ENCODE peak calls at places on chromosomes 1 and 21, in four cellular contexts. X is K562, N is Panc1, A is HepG2. C is an unnamed sample.

GRCh38 chr1:19979494-19979977 is at the start of gene PLA2G2A:
- DNase-seq in A (peak; percentile 15), X (no peak), N (no peak), C (no peak)

GRCh38 chr1:188006354-188006753 is 1177.6 kb downstream of the PLA2G4A start:
- DNase-seq in N (no peak), A (no peak), X (no peak), C (no peak)

GRCh38 chr1:84377480-84378095 is 20.7 kb upstream of the DNASE2B start:
- DNase-seq in X (peak; percentile 35), A (no peak), N (no peak), C (no peak)

GRCh38 chr1:36950588-36950987 is 83.7 kb downstream of the GRIK3 start:
- DNase-seq in A (no peak), X (no peak), N (no peak), C (no peak)

GRCh38 chr1:75501565-75501964 is 109.3 kb downstream of the SLC44A5 start:
- DNase-seq in N (no peak), A (no peak), X (no peak), C (no peak)

GRCh38 chr1:72636636-72637035 is 354.3 kb upstream of the NEGR1 start:
- DNase-seq in X (no peak), N (no peak), A (no peak), C (no peak)

GRCh38 chr1:114295321-114295720 is 141.7 kb upstream of the SYT6 start:
- DNase-seq in X (no peak), A (no peak), N (no peak), C (no peak)

GRCh38 chr1:203668401-203668800 is 41.8 kb downstream of the ATP2B4 start:
- DNase-seq in X (no peak), A (no peak), N (no peak), C (no peak)

GRCh38 chr1:6162773-6163172 is 17.3 kb downstream of the CHD5 start:
- DNase-seq in A (no peak), X (no peak), N (no peak), C (no peak)

GRCh38 chr1:183098349-183098748 is 75.1 kb downstream of the LAMC1 start:
- DNase-seq in X (no peak), N (no peak), A (peak; percentile 37), C (no peak)
- TF ChIP-seq TCF7L2 in X (no peak), N (no peak), A (no peak), C (no peak)

GRCh38 chr1:91799159-91799558 is 86.8 kb downstream of the TGFBR3 start:
- DNase-seq in X (no peak), N (no peak), A (no peak), C (no peak)
- TF ChIP-seq TCF7L2 in X (no peak), N (no peak), A (no peak), C (no peak)

GRCh38 chr1:113073457-113073950 is 506 bp downstream of the LRIG2 start:
- DNase-seq in A (peak; percentile 65), X (peak; percentile 84), N (no peak), C (no peak)

GRCh38 chr1:113072141-113072756 is 749 bp upstream of the LRIG2 start:
- DNase-seq in X (peak; percentile 65), N (no peak), A (no peak), C (no peak)

GRCh38 chr1:113074237-113074636 is 1.2 kb downstream of the LRIG2 start:
- DNase-seq in A (no peak), N (no peak), X (no peak), C (no peak)

GRCh38 chr1:113072757-113073456 is at the start of gene LRIG2:
- DNase-seq in A (peak; percentile 91), N (peak; percentile 91), X (peak; percentile 100), C (peak; percentile 97)
- TF ChIP-seq TCF7L2 in A (no peak), N (peak; percentile 75), X (no peak), C (peak; percentile 67)

GRCh38 chr1:24704411-24705259 is 40.6 kb upstream of the CLIC4 start:
- DNase-seq in N (no peak), A (no peak), X (peak; percentile 42), C (no peak)

GRCh38 chr1:24708938-24709337 is 36.3 kb upstream of the CLIC4 start:
- DNase-seq in A (no peak), X (no peak), N (no peak), C (no peak)

GRCh38 chr1:24705260-24706073 is 39.8 kb upstream of the CLIC4 start:
- DNase-seq in X (peak; percentile 95), A (peak; percentile 98), N (peak; percentile 78), C (peak; percentile 81)

GRCh38 chr1:24709748-24710416 is 35.4 kb upstream of the CLIC4 start:
- DNase-seq in N (no peak), X (no peak), A (no peak), C (no peak)

GRCh38 chr1:24707659-24708058 is 37.6 kb upstream of the CLIC4 start:
- DNase-seq in A (no peak), N (no peak), X (peak; percentile 59), C (peak; percentile 51)
- TF ChIP-seq TCF7L2 in A (no peak), N (no peak), X (no peak), C (no peak)

DNA sequence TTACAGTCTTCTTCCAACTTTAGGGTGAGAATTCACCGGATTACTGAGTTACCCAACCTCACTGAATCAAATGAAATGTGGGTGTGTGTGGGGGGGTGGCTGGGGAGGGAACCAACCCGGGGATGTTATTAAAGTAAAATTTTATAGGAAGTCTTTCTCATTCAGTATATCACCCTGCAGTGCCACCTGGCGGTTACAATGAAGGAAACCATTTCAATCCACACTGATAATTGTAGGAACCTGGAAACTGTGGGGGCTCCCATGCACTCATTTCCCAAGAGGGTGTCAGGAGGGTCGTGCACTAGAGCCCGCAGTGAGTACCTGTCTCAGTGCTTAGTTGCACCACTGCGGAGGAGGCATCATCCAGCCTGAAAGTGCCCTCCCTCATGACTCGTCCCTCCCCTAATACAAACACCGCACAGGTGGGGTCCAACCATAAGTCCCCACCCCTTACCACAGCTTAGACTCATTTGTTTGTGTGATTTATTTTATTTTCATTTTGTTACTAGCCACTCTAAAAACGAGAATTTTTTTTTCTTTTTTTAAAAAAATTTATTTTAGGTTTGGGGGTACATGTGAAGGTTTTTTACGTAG is 29.1 kb upstream of the IGSF5 start:
- DNase-seq in X (peak; percentile 68), N (no peak), A (peak; percentile 33), C (peak; percentile 28)
- TF ChIP-seq TCF7L2 in X (no peak), N (no peak), A (no peak), C (no peak)

GRCh38 chr1:167500283-167500860 is 18.0 kb downstream of the CD247 start:
- DNase-seq in X (no peak), A (no peak), N (no peak), C (no peak)

GRCh38 chr1:167503626-167504458 is 14.5 kb downstream of the CD247 start:
- DNase-seq in N (no peak), X (no peak), A (no peak), C (no peak)

GRCh38 chr1:167502192-167502551 is 16.2 kb downstream of the CD247 start:
- DNase-seq in A (no peak), N (no peak), X (no peak), C (no peak)

GRCh38 chr1:167501513-167502191 is 16.7 kb downstream of the CD247 start:
- DNase-seq in A (no peak), X (peak; percentile 22), N (no peak), C (no peak)

GRCh38 chr1:167502719-167503452 is 15.4 kb downstream of the CD247 start:
- DNase-seq in X (no peak), A (no peak), N (no peak), C (no peak)
- TF ChIP-seq TCF7L2 in X (no peak), A (no peak), N (no peak), C (no peak)

GRCh38 chr21:45306832-45307571 is 19.3 kb upstream of the POFUT2 start:
- DNase-seq in X (peak; percentile 59), A (peak; percentile 75), N (no peak), C (no peak)

GRCh38 chr21:45305831-45306230 is 18.1 kb upstream of the POFUT2 start:
- DNase-seq in N (no peak), A (no peak), X (no peak), C (no peak)

GRCh38 chr21:45304945-45305344 is 17.2 kb upstream of the POFUT2 start:
- DNase-seq in X (no peak), N (no peak), A (no peak), C (no peak)

GRCh38 chr21:45308211-45309068 is 20.7 kb upstream of the POFUT2 start:
- DNase-seq in X (no peak), N (no peak), A (peak; percentile 87), C (no peak)

DNA sequence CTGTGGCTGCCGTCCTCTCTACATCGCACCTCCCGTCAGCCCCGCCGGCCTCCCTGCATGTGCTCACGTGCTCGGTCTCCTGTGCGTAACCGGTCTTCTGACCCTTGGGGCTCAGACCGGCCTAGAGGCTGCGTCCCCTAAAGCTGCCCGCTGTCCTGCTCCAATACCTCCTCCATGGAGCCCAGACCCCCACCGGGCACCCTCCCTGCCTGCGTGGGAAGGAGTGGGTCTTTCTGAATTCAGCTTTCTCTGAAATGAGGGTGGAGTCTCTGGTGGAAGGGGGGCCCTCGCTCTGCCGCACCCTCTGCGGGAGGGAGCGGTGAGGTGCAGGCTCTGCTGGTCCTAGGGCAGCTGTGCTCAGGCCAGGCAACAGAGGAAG is 18.7 kb upstream of the POFUT2 start:
- DNase-seq in X (no peak), N (no peak), A (no peak), C (no peak)
- TF ChIP-seq TCF7L2 in X (no peak), N (no peak), A (no peak), C (no peak)

DNA sequence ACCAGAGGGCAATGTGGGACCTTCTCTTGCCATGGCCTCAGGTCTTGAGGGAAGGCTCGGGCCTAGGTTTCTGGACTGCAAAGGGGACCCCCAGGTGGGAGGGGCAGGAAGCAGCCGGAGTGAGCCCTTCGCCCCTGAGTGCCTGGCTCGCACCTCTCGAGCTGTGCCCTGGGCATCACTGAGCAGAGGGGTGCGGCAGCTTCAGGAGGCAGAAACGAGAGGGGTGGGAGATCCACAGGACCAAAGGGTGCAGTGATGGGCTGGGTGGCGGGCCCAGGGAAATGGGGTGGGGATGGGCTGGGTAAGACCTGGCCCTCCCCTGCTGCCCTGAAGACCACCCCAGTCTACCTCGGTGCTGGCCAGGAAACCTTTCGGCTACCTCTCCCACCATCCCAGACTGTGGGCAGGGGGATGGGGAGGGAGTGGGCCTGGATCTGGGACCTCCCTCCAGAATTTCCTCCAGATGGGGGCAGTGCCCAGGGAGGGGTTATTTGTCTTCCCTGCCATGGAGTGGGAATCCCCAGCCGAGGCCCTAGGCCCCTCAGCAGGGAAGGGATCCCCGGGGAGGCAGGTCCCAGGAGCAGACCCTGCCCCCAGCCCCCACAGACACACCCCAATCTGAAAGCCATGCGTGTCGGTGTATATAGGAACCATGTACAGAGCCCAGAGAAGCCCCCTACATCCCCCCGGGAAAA is 21.3 kb downstream of the A3GALT2 start:
- DNase-seq in A (no peak), N (no peak), X (no peak), C (no peak)
- TF ChIP-seq TCF7L2 in A (no peak), N (no peak), X (no peak), C (no peak)